ENCODE peak calls at places on chromosomes 13 and 19, in seven cellular contexts. D is CD8-positive, alpha-beta T cell; S is IMR-90; M is lower lobe of right lung; K is substantia nigra; O is heart right ventricle; N is brain microvascular endothelial cell. Q is an unnamed sample.

GRCh38 chr13:38879278-38879677 is 111.4 kb downstream of the STOML3 start:
- DNase-seq in K (no peak), M (no peak), N (peak), S (no peak), O (no peak), D (no peak), Q (no peak)

GRCh38 chr19:49560358-49560900 is 19.9 kb downstream of the NOSIP start:
- DNase-seq in D (no peak), M (no peak), O (no peak), K (peak), S (no peak), N (no peak), Q (no peak)

GRCh38 chr19:48196933-48197665 is 26.6 kb downstream of the ZSWIM9 start:
- DNase-seq in N (no peak), M (no peak), O (no peak), D (no peak), S (no peak), K (no peak), Q (no peak)

GRCh38 chr19:19488041-19488874 is 27.1 kb downstream of the TSSK6 start:
- DNase-seq in M (no peak), O (no peak), D (no peak), S (no peak), N (peak), K (no peak), Q (no peak)

GRCh38 chr13:30819136-30819875 is 84.0 kb downstream of the ALOX5AP start:
- DNase-seq in N (no peak), K (no peak), O (no peak), S (no peak), M (no peak), D (no peak), Q (no peak)

GRCh38 chr13:41268764-41269163 is 5.4 kb upstream of the MTRF1 start:
- DNase-seq in S (peak), O (no peak), M (no peak), N (peak), K (no peak), D (no peak), Q (no peak)

GRCh38 chr19:4099054-4099764 is 24.7 kb downstream of the MAP2K2 start:
- DNase-seq in D (no peak), N (no peak), S (no peak), M (peak), O (no peak), K (no peak), Q (no peak)

GRCh38 chr13:84481958-84482357 is 599.7 kb upstream of the SLITRK1 start:
- DNase-seq in M (no peak), K (no peak), O (no peak), D (no peak), S (peak), N (peak), Q (peak)

GRCh38 chr19:45528149-45528743 is 21.0 kb downstream of the VASP start:
- DNase-seq in O (no peak), S (peak), N (no peak), M (no peak), D (no peak), K (no peak), Q (no peak)

GRCh38 chr13:110555601-110556223 is 5.8 kb downstream of the RAB20 start:
- DNase-seq in M (no peak), O (no peak), N (no peak), K (no peak), D (no peak), S (no peak), Q (no peak)

GRCh38 chr13:104043184-104043583 is 977.0 kb upstream of the SLC10A2 start:
- DNase-seq in S (peak), N (no peak), M (no peak), O (no peak), K (no peak), D (no peak), Q (peak)

GRCh38 chr19:21028969-21029268 is 8.5 kb downstream of the ZNF430 start:
- DNase-seq in S (no peak), O (no peak), K (no peak), D (no peak), M (no peak), N (no peak), Q (no peak)

GRCh38 chr19:17829855-17830566 is 8.7 kb upstream of the INSL3 start:
- DNase-seq in O (no peak), D (no peak), N (peak), S (peak), K (no peak), M (no peak), Q (no peak)

GRCh38 chr13:111337206-111337605 is 16.8 kb downstream of the TEX29 start:
- DNase-seq in O (no peak), K (no peak), S (peak), N (peak), D (no peak), M (no peak), Q (peak)

GRCh38 chr19:49020931-49021895 is 2.9 kb downstream of the CGB3 start:
- DNase-seq in N (peak), K (no peak), O (no peak), S (peak), M (no peak), D (no peak), Q (no peak)

GRCh38 chr19:861756-862528 is 2.5 kb downstream of the CFD start:
- DNase-seq in S (no peak), K (no peak), O (peak), M (peak), D (peak), N (no peak), Q (no peak)

GRCh38 chr19:46764817-46765291 is 18.6 kb upstream of the STRN4 start:
- DNase-seq in D (no peak), M (no peak), K (no peak), N (no peak), S (no peak), O (no peak), Q (no peak)

GRCh38 chr13:32840840-32841713 is 175.1 kb upstream of the KL start:
- DNase-seq in S (no peak), N (no peak), O (peak), D (no peak), M (no peak), K (no peak), Q (no peak)

GRCh38 chr19:54364775-54365257 is at the start of gene LAIR1:
- DNase-seq in M (peak), O (peak), D (peak), S (no peak), N (no peak), K (no peak), Q (no peak)

GRCh38 chr19:3873151-3873550 is 4.3 kb upstream of the ZFR2 start:
- DNase-seq in D (no peak), M (no peak), S (no peak), N (no peak), K (no peak), O (no peak), Q (no peak)

GRCh38 chr13:75803175-75803611 is 167.1 kb downstream of the LMO7 start:
- DNase-seq in S (no peak), O (no peak), K (no peak), N (no peak), D (no peak), M (no peak), Q (no peak)

GRCh38 chr13:34971473-34971872 is 29.4 kb downstream of the NBEA start:
- DNase-seq in K (no peak), N (no peak), D (no peak), M (no peak), O (no peak), S (no peak), Q (no peak)

GRCh38 chr19:898663-899062 is 5.4 kb downstream of the RNU6-9 start:
- DNase-seq in K (no peak), M (no peak), D (no peak), O (no peak), N (no peak), S (no peak), Q (no peak)

GRCh38 chr13:69551193-69551592 is 556.4 kb upstream of the ATXN8OS start:
- DNase-seq in M (no peak), D (no peak), O (no peak), N (no peak), S (no peak), K (no peak), Q (no peak)

GRCh38 chr19:4390862-4391693 is 9.3 kb downstream of the SH3GL1 start:
- DNase-seq in O (no peak), M (no peak), D (no peak), N (no peak), S (no peak), K (no peak), Q (no peak)

GRCh38 chr13:97559981-97560380 is 126.0 kb downstream of the RAP2A start:
- DNase-seq in S (no peak), K (no peak), M (no peak), D (no peak), N (no peak), O (no peak), Q (no peak)

GRCh38 chr13:109383683-109384082 is 402.7 kb downstream of the IRS2 start:
- DNase-seq in M (no peak), K (no peak), D (no peak), N (peak), O (no peak), S (peak), Q (peak)

GRCh38 chr13:113976711-113977684 is 3.1 kb upstream of the C13orf46 start:
- DNase-seq in M (peak), K (no peak), S (peak), D (no peak), O (no peak), N (peak), Q (no peak)

GRCh38 chr19:13103585-13103923 is 896 bp upstream of the LYL1 start:
- DNase-seq in D (no peak), S (no peak), K (no peak), O (no peak), N (no peak), M (peak), Q (no peak)
- H3K27ac ChIP-seq in D (no peak), S (no peak), K (peak), O (peak), N (no peak), M (peak), Q (no peak)

DNA sequence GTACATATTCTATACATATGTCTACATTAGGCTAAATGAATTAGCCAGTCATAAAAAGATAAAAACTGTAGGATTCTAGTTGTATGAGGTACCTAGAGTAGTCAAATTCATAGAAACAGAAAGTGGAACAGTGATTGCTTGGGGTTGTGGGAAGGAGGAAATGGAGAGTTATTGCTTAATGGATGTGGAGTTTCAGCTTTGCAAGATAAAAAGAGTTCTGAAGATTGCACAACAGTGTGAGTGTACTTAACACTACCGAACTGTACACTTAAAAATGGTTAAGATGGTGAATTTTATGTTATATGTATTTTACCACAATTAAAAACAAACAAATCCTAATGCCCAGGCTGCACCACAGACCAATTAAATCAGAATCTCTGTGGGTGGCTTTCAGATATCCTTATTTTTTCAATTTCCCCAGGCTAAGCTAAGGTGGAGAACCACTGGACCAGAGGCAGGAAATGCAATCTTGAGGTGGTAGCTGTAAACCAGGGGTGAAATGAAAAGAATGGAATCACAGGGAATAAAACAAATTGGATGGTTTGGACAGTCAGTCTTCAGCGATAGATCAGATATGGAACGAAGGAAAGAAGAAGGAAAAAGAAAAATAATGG is 215.2 kb downstream of the KCNRG start:
- DNase-seq in S (peak), O (no peak), N (no peak), D (no peak), K (no peak), M (no peak), Q (no peak)
- H3K27ac ChIP-seq in S (no peak), O (no peak), N (peak), D (no peak), K (no peak), M (peak), Q (no peak)

GRCh38 chr19:38532939-38533338 is 84.8 kb downstream of the MAP4K1 start:
- DNase-seq in O (no peak), D (no peak), N (no peak), K (no peak), M (peak), S (no peak), Q (no peak)
- H3K27ac ChIP-seq in O (no peak), D (no peak), N (no peak), K (no peak), M (no peak), S (no peak), Q (no peak)

GRCh38 chr13:77522444-77522843 is 13.1 kb upstream of the SCEL start:
- DNase-seq in D (no peak), M (no peak), N (no peak), O (no peak), K (no peak), S (no peak), Q (peak)

GRCh38 chr13:77519808-77520207 is 15.7 kb upstream of the SCEL start:
- DNase-seq in K (no peak), O (no peak), N (no peak), M (no peak), S (no peak), D (no peak), Q (no peak)

GRCh38 chr13:77521595-77522367 is 13.7 kb upstream of the SCEL start:
- DNase-seq in S (no peak), N (no peak), D (no peak), O (no peak), M (peak), K (no peak), Q (peak)

GRCh38 chr13:77523386-77523785 is 12.1 kb upstream of the SCEL start:
- DNase-seq in N (no peak), M (no peak), S (no peak), D (no peak), O (no peak), K (no peak), Q (no peak)

GRCh38 chr13:77521194-77521593 is 14.3 kb upstream of the SCEL start:
- DNase-seq in K (no peak), N (peak), S (no peak), O (no peak), D (no peak), M (no peak), Q (peak)
- H3K27ac ChIP-seq in K (no peak), N (peak), S (no peak), O (no peak), D (no peak), M (peak), Q (peak)

GRCh38 chr13:27661017-27661416 is 39.3 kb downstream of the POLR1D start:
- DNase-seq in M (no peak), N (no peak), K (no peak), D (no peak), S (no peak), O (no peak), Q (no peak)
- H3K27ac ChIP-seq in M (no peak), N (no peak), K (no peak), D (no peak), S (no peak), O (no peak), Q (no peak)